ENCODE peak calls at places on chromosomes 1 and 21, in eight cellular contexts. R is adrenal gland; P is GM12892; Z is tibial artery; M is lung; A is hepatic stellate cell; U is activated T-helper 9 cell treated with anti-CD3 and anti-CD28 coated beads, Interleukin-2, amount 50 U/mL, for 16 hours; C is AG20443. W is an unnamed sample.

GRCh38 chr1:18480315-18481189 is at the start of gene KLHDC7A:
- DNase-seq in Z (no peak), U (no peak), C (no peak), M (peak; percentile 79), A (no peak), R (no peak), P (no peak), W (no peak)

GRCh38 chr1:11505591-11506538 is 26.9 kb downstream of the DISP3 start:
- DNase-seq in M (no peak), A (no peak), R (no peak), Z (no peak), P (no peak), C (no peak), U (no peak), W (no peak)

GRCh38 chr1:65825736-65826135 is 33.0 kb downstream of the PDE4B start:
- DNase-seq in R (no peak), P (no peak), U (no peak), M (no peak), A (peak; percentile 30), Z (no peak), C (peak; percentile 38), W (no peak)

GRCh38 chr1:16922885-16923431 is 1.2 kb downstream of the CROCC start:
- DNase-seq in Z (no peak), M (no peak), A (no peak), C (no peak), R (no peak), P (no peak), U (no peak), W (no peak)

GRCh38 chr21:34861302-34861701 is 187.8 kb downstream of the RUNX1 start:
- DNase-seq in C (no peak), R (no peak), A (no peak), Z (no peak), M (no peak), U (no peak), P (no peak), W (no peak)

GRCh38 chr1:79198841-79199240 is 192.3 kb upstream of the ADGRL4 start:
- DNase-seq in P (no peak), R (no peak), Z (no peak), M (no peak), A (no peak), U (no peak), C (peak; percentile 47), W (no peak)

GRCh38 chr1:8332806-8333205 is 14.9 kb downstream of the SLC45A1 start:
- DNase-seq in P (no peak), C (no peak), Z (no peak), U (no peak), M (no peak), A (no peak), R (no peak), W (no peak)

GRCh38 chr1:14969006-14969405 is 184.5 kb upstream of the TMEM51 start:
- DNase-seq in M (no peak), Z (no peak), R (no peak), C (no peak), P (no peak), A (no peak), U (no peak), W (no peak)

GRCh38 chr1:11938722-11939526 is 4.4 kb downstream of the PLOD1 start:
- DNase-seq in U (no peak), A (peak; percentile 62), R (no peak), C (peak; percentile 29), P (no peak), Z (no peak), M (no peak), W (peak; percentile 73)

GRCh38 chr1:227903614-227904501 is 43.9 kb downstream of the WNT9A start:
- DNase-seq in C (no peak), R (no peak), Z (no peak), P (no peak), A (no peak), U (no peak), M (no peak), W (no peak)

GRCh38 chr1:158095737-158096335 is 84.9 kb upstream of the CD1D start:
- DNase-seq in P (peak; percentile 54), A (peak; percentile 72), M (no peak), R (no peak), U (no peak), Z (no peak), C (peak; percentile 76), W (peak; percentile 42)

GRCh38 chr1:239868117-239868516 is 223.6 kb upstream of the FMN2 start:
- DNase-seq in Z (no peak), R (no peak), A (no peak), P (no peak), M (no peak), C (no peak), U (no peak), W (no peak)

GRCh38 chr1:169348356-169349036 is 19.1 kb downstream of the NME7 start:
- DNase-seq in Z (no peak), U (no peak), R (no peak), M (no peak), P (no peak), C (peak; percentile 34), A (peak; percentile 7), W (no peak)

GRCh38 chr1:223856386-223856785 is 10.6 kb upstream of the TP53BP2 start:
- DNase-seq in M (no peak), U (no peak), P (no peak), C (no peak), A (no peak), R (no peak), Z (no peak), W (no peak)

GRCh38 chr1:197521118-197521739 is 253.2 kb downstream of the CRB1 start:
- DNase-seq in A (peak; percentile 11), U (no peak), P (no peak), Z (no peak), R (peak; percentile 16), M (no peak), C (peak; percentile 51), W (peak; percentile 17)

GRCh38 chr1:5099558-5099957 is 445.1 kb downstream of the AJAP1 start:
- DNase-seq in Z (no peak), C (no peak), R (no peak), P (no peak), U (no peak), A (no peak), M (peak; percentile 29), W (no peak)